ENCODE peak calls at places on chromosome X, in four cellular contexts. X is NCI-H446 treated with DMSO at 0.1 percent for 48 hours, I is mammary epithelial cell, W is NCI-H2029. C is an unnamed sample.

GRCh38 chrX:148593146-148593545 is 92.7 kb downstream of the AFF2 start:
- DNase-seq in X (no peak), I (no peak), W (no peak), C (no peak)

GRCh38 chrX:93319604-93320003 is 353.8 kb downstream of the NAP1L3 start:
- DNase-seq in X (no peak), I (no peak), W (no peak), C (no peak)

GRCh38 chrX:32530802-32531403 is 680.4 kb downstream of the DMD start:
- DNase-seq in X (peak; percentile 0), I (peak; percentile 20), W (peak; percentile 14), C (peak; percentile 55)

GRCh38 chrX:106300239-106300638 is 132.1 kb downstream of the PWWP3B start:
- DNase-seq in X (no peak), I (peak; percentile 97), W (no peak), C (peak; percentile 96)

GRCh38 chrX:48896611-48897011 is 957 bp downstream of the TIMM17B start:
- DNase-seq in X (no peak), I (no peak), W (peak; percentile 37), C (no peak)

GRCh38 chrX:13638826-13639225 is 14.1 kb upstream of the TCEANC start:
- DNase-seq in X (no peak), I (no peak), W (no peak), C (no peak)

GRCh38 chrX:30521440-30522182 is 56.0 kb downstream of the TASL start:
- DNase-seq in X (no peak), I (peak; percentile 11), W (no peak), C (peak; percentile 16)

GRCh38 chrX:103520391-103520790 is 1.1 kb upstream of the RAB40A start:
- DNase-seq in X (no peak), I (no peak), W (no peak), C (peak; percentile 58)

GRCh38 chrX:145727476-145727875 is 90.2 kb upstream of the SLITRK2 start:
- DNase-seq in X (no peak), I (no peak), W (no peak), C (no peak)

GRCh38 chrX:8341814-8342590 is 122.6 kb upstream of the VCX3B start:
- DNase-seq in X (no peak), I (peak; percentile 74), W (no peak), C (peak; percentile 70)

GRCh38 chrX:129496625-129497024 is 26.7 kb downstream of the SMARCA1 start:
- DNase-seq in X (no peak), I (no peak), W (no peak), C (peak; percentile 38)

GRCh38 chrX:100643943-100644587 is at the start of gene SRPX2:
- DNase-seq in X (peak; percentile 3), I (peak; percentile 80), W (no peak), C (peak; percentile 88)

GRCh38 chrX:46587158-46587557 is 13.6 kb downstream of the CHST7 start:
- DNase-seq in X (no peak), I (peak; percentile 76), W (no peak), C (no peak)

GRCh38 chrX:276588-277171 is 4.5 kb upstream of the PLCXD1 start:
- DNase-seq in X (no peak), I (peak; percentile 61), W (no peak), C (peak; percentile 65)

GRCh38 chrX:12327836-12328235 is 189.6 kb downstream of the FRMPD4 start:
- DNase-seq in X (no peak), I (peak; percentile 4), W (no peak), C (peak; percentile 15)

GRCh38 chrX:17390325-17390992 is 15.5 kb downstream of the NHS start:
- DNase-seq in X (no peak), I (no peak), W (no peak), C (no peak)

GRCh38 chrX:152641996-152642395 is 4.3 kb downstream of the GABRQ start:
- DNase-seq in X (no peak), I (no peak), W (no peak), C (peak; percentile 31)

GRCh38 chrX:12956704-12957541 is 18.0 kb upstream of the TMSB4X start:
- DNase-seq in X (no peak), I (peak; percentile 69), W (no peak), C (peak; percentile 55)

GRCh38 chrX:53918697-53919096 is 125.6 kb downstream of the PHF8 start:
- DNase-seq in X (no peak), I (no peak), W (no peak), C (no peak)

GRCh38 chrX:118652717-118653116 is 74.7 kb upstream of the IL13RA1 start:
- DNase-seq in X (no peak), I (no peak), W (no peak), C (peak; percentile 74)

GRCh38 chrX:108380222-108380621 is 58.0 kb downstream of the COL4A6 start:
- DNase-seq in X (no peak), I (no peak), W (no peak), C (no peak)

GRCh38 chrX:126723881-126724280 is 95.6 kb upstream of the PRR32 start:
- DNase-seq in X (no peak), I (no peak), W (no peak), C (no peak)

GRCh38 chrX:74800062-74800461 is 125.2 kb downstream of the NEXMIF start:
- DNase-seq in X (no peak), I (no peak), W (no peak), C (no peak)

GRCh38 chrX:70755850-70756249 is 152.7 kb downstream of the TEX11 start:
- DNase-seq in X (no peak), I (no peak), W (no peak), C (no peak)

GRCh38 chrX:769796-770195 is 139.2 kb downstream of the SHOX start:
- DNase-seq in X (no peak), I (no peak), W (no peak), C (no peak)